ENCODE peak calls at places on chromosomes 11 and 22, in eight cellular contexts. A, Y, I, X, N, W, O and J are unnamed samples. For H3K9me3, the result is how much of the 10 kb centered on the place peaks cover.

GRCh38 chr22:50011447-50012200 is 941 bp downstream of the IL17REL start:
- DNase-seq in W (no peak), I (no peak), X (no peak), Y (peak), A (peak), N (no peak), O (no peak), J (peak)

GRCh38 chr11:44718612-44719390 is 8.0 kb upstream of the TSPAN18 start:
- DNase-seq in X (no peak), O (no peak), I (no peak), A (no peak), N (no peak), Y (no peak), W (no peak), J (no peak)

GRCh38 chr11:35179466-35180135 is 40.6 kb downstream of the CD44 start:
- DNase-seq in I (peak), N (no peak), O (no peak), W (no peak), X (no peak), A (no peak), Y (no peak), J (no peak)

GRCh38 chr11:58575377-58576020 is at the start of gene LPXN:
- DNase-seq in N (peak), Y (no peak), O (no peak), X (no peak), I (peak), A (no peak), W (no peak), J (peak)

GRCh38 chr22:44023404-44024287 is 456 bp upstream of the PARVB start:
- DNase-seq in N (no peak), A (peak), O (no peak), W (no peak), X (peak), Y (peak), I (peak), J (no peak)

GRCh38 chr11:72649215-72649976 is 24.8 kb downstream of the PDE2A start:
- DNase-seq in Y (no peak), I (no peak), X (no peak), W (no peak), A (no peak), O (no peak), N (no peak), J (no peak)

GRCh38 chr22:41517172-41518047 is 26.9 kb downstream of the POLR3H start:
- DNase-seq in W (peak), A (peak), X (peak), Y (peak), I (peak), O (no peak), N (no peak), J (no peak)

GRCh38 chr11:64331569-64332371 is 8.2 kb upstream of the CCDC88B start:
- DNase-seq in O (no peak), X (peak), I (peak), W (no peak), N (peak), Y (peak), A (peak), J (peak)

GRCh38 chr22:31646186-31647019 is 15.6 kb downstream of the PISD start:
- DNase-seq in W (no peak), N (no peak), A (no peak), O (no peak), Y (no peak), I (peak), X (peak), J (no peak)

GRCh38 chr11:75873417-75874148 is 58.6 kb downstream of the UVRAG start:
- DNase-seq in X (no peak), I (no peak), N (no peak), O (no peak), A (no peak), W (no peak), Y (no peak), J (no peak)

GRCh38 chr11:76793391-76793811 is 10.2 kb downstream of the TSKU start:
- DNase-seq in W (peak), Y (no peak), I (no peak), A (peak), O (no peak), X (no peak), N (no peak), J (no peak)

GRCh38 chr11:119683783-119684182 is 45.2 kb downstream of the NECTIN1 start:
- DNase-seq in A (no peak), O (no peak), N (no peak), I (no peak), Y (no peak), W (no peak), X (no peak), J (no peak)

GRCh38 chr11:95897731-95898130 is 26.2 kb downstream of the MTMR2 start:
- DNase-seq in I (peak), Y (no peak), W (no peak), O (no peak), A (no peak), X (no peak), N (no peak), J (no peak)

GRCh38 chr11:19281041-19281440 is 40.3 kb upstream of the E2F8 start:
- DNase-seq in A (peak), X (no peak), Y (no peak), I (no peak), N (peak), W (no peak), O (no peak), J (no peak)

GRCh38 chr11:97140885-97141494 is 751.2 kb downstream of the JRKL start:
- DNase-seq in N (no peak), Y (no peak), O (no peak), I (no peak), A (peak), W (peak), X (no peak), J (no peak)

GRCh38 chr11:84264066-84264465 is 977.9 kb upstream of the CCDC90B start:
- DNase-seq in X (no peak), I (no peak), W (no peak), N (no peak), Y (no peak), O (no peak), A (no peak), J (no peak)

GRCh38 chr11:101553891-101554292 is 29.9 kb downstream of the TRPC6 start:
- DNase-seq in X (no peak), I (peak), N (no peak), O (no peak), Y (no peak), A (no peak), W (no peak), J (no peak)

GRCh38 chr11:103985041-103985440 is 51.4 kb upstream of the DDI1 start:
- DNase-seq in W (no peak), N (no peak), O (no peak), Y (no peak), X (no peak), I (no peak), A (no peak), J (no peak)

DNA sequence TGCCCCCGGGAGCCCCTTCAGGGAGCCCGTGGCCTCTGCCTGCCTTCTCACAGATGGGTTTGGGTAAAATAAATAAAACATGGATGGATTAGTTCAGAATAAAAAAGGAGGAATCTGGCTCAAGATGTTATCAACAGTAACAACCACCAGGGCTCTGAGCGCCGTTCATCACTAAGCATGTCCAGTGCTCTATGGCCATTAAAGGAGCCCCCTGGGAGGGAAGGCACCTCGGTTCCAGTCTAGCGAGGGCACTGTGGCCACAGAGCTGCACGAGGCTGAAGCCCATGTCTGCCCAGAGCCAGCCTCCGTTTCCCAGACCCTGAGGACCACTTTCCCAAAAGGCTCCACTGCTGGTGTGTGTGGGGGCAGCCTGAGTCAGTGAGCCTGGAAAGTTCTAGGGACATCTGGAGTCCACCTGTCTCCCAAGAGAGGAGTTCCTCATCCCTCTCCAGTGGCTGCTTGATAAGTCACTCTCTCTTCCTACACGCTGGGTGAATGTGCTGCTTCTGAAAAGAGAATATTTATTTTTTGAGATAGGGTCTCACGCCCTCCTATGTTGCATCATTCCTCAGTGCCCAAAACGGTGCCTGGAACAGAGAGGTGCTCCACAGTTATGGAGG is 614.6 kb downstream of the TBC1D22A start:
- DNase-seq in X (no peak), A (no peak), Y (no peak), I (no peak), O (no peak), W (no peak), N (no peak), J (no peak)
- H3K9me3 ChIP-seq in X (under half), A (under half), Y (half or more), I (under half), O (under half), W (half or more), N (under half), J (under half)

GRCh38 chr11:134452849-134453177 is 40.8 kb upstream of the B3GAT1 start:
- DNase-seq in N (no peak), X (no peak), W (no peak), I (no peak), O (no peak), A (no peak), Y (no peak), J (no peak)

GRCh38 chr11:134450186-134450585 is 38.1 kb upstream of the B3GAT1 start:
- DNase-seq in N (no peak), X (no peak), Y (no peak), I (no peak), O (no peak), A (no peak), W (no peak), J (no peak)

GRCh38 chr11:134452026-134452848 is 40.2 kb upstream of the B3GAT1 start:
- DNase-seq in X (no peak), O (no peak), N (no peak), W (no peak), Y (no peak), A (no peak), I (no peak), J (no peak)

GRCh38 chr11:134454146-134454690 is 42.2 kb upstream of the B3GAT1 start:
- DNase-seq in N (no peak), O (no peak), X (no peak), Y (no peak), I (no peak), W (no peak), A (no peak), J (no peak)

DNA sequence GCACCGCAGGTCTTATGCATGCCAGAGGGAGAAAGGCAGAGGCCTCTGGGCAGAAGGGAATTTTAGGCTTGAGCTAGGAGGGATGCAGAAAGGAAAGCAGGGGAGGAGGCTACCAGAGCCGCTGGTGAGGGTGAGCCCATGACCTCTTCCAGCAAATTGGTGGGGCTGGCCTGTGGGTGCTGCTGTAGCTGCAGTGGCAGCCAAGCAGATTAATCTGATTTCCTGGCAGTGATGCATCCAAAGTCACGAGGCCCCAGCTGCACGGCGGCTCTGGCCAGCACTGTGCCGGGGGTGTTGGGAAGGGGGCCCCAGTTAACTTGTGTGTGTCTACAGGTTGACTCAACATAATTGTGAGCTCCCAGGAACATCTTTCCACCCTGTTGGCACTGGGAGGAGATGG is 41.4 kb upstream of the B3GAT1 start:
- DNase-seq in Y (no peak), O (no peak), N (no peak), I (no peak), A (no peak), X (no peak), W (no peak), J (no peak)
- H3K9me3 ChIP-seq in Y (under half), O (under half), N (under half), I (under half), A (under half), X (under half), W (under half), J (under half)

GRCh38 chr22:47565607-47566006 is 803.2 kb downstream of the TBC1D22A start:
- DNase-seq in N (no peak), O (no peak), I (no peak), X (peak), A (no peak), W (no peak), Y (no peak), J (no peak)
- H3K9me3 ChIP-seq in N (under half), O (under half), I (under half), X (under half), A (under half), W (half or more), Y (half or more), J (under half)

GRCh38 chr22:47308886-47309285 is 546.4 kb downstream of the TBC1D22A start:
- DNase-seq in Y (no peak), O (no peak), W (no peak), I (no peak), A (no peak), X (no peak), N (no peak), J (no peak)

GRCh38 chr22:47309476-47309875 is 547.0 kb downstream of the TBC1D22A start:
- DNase-seq in N (no peak), O (no peak), X (no peak), A (no peak), W (no peak), I (no peak), Y (no peak), J (no peak)

GRCh38 chr22:47307812-47308211 is 545.4 kb downstream of the TBC1D22A start:
- DNase-seq in X (peak), W (no peak), O (no peak), Y (no peak), I (peak), N (no peak), A (no peak), J (no peak)

GRCh38 chr22:47304854-47305253 is 542.4 kb downstream of the TBC1D22A start:
- DNase-seq in A (no peak), X (peak), O (no peak), W (no peak), N (no peak), Y (no peak), I (no peak), J (no peak)

GRCh38 chr22:47307326-47307725 is 544.9 kb downstream of the TBC1D22A start:
- DNase-seq in I (peak), A (no peak), W (no peak), N (no peak), O (no peak), Y (no peak), X (peak), J (no peak)
- H3K9me3 ChIP-seq in I (under half), A (under half), W (under half), N (under half), O (under half), Y (half or more), X (under half), J (under half)

GRCh38 chr11:89201138-89201537 is 23.5 kb downstream of the TYR start:
- DNase-seq in A (no peak), W (no peak), N (no peak), Y (no peak), I (no peak), X (no peak), O (no peak), J (no peak)

GRCh38 chr11:89205378-89205777 is 27.7 kb downstream of the TYR start:
- DNase-seq in I (no peak), O (no peak), W (no peak), X (no peak), N (no peak), Y (no peak), A (no peak), J (no peak)

DNA sequence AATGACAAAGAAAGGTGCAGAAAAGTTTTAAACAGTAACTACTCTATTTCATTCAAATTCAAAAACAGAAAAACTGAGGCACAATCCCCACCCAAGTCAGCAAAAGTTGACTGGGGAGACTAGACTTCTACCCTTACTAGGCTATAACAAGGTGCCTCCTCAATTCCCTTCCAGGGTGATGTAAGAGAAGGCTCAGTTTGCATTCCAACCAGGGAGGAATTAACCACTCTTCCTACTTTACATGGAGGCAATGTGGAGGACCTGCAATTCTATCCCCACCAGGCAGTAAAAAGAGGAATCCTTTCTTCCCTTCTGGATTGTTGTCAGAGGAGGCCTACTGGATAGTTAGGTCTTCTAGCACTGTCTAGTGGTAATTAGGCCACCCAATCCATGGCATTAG is 26.1 kb downstream of the TYR start:
- DNase-seq in Y (no peak), O (no peak), N (no peak), X (no peak), W (no peak), I (no peak), A (no peak), J (no peak)
- H3K9me3 ChIP-seq in Y (under half), O (under half), N (under half), X (under half), W (under half), I (under half), A (under half), J (under half)

GRCh38 chr11:67410369-67410831 is 5.1 kb upstream of the CARNS1 start:
- DNase-seq in N (no peak), X (no peak), W (no peak), A (no peak), Y (no peak), O (no peak), I (no peak), J (no peak)

GRCh38 chr11:67412495-67413179 is 2.8 kb upstream of the CARNS1 start:
- DNase-seq in X (no peak), O (no peak), N (no peak), W (no peak), Y (no peak), A (no peak), I (no peak), J (no peak)

GRCh38 chr11:67411785-67412152 is 3.7 kb upstream of the CARNS1 start:
- DNase-seq in N (no peak), I (no peak), A (no peak), Y (no peak), X (no peak), O (no peak), W (no peak), J (no peak)

GRCh38 chr11:67409781-67410368 is 5.6 kb upstream of the CARNS1 start:
- DNase-seq in I (no peak), A (no peak), W (no peak), N (no peak), X (no peak), O (no peak), Y (peak), J (no peak)

DNA sequence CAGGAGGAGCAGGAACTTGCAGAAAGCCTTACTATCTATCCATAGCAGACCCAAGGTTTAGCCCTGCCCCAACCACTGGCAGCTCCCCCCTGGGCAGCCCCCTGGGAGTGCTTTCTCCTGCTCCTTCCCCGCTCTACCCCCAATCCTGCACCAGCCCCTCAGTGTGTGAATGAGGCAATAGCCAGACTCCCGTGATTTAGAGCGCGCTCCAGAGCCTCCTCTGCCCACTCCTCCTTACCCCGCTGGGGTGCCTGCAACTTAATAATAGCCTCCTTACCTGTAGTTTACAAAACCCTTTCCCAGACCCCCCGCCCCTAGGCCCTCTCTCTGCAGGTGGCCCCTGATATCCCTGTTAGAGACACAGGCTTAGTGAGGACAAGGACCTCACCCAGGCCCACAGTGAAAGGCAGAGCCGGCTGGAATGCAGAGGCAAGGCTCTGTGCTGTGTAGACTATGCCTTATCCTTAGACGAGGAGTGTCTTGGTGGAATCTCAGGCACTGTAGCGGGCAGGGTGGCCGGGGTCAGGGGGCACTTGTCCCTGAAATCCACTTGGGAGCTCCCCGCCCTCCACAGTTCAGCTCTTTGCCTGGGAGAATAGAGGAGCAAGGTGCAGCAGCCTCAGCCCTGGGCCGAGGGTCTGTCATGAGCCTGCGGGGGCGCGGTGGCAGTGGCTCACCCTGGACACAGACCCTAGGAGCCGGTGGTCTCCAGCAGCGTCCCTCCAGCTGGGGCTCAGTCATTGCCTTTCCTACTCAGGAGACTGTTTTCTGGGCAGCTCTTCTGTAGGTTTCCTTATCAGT is 4.3 kb upstream of the CARNS1 start:
- DNase-seq in A (no peak), W (no peak), X (no peak), Y (no peak), O (no peak), I (no peak), N (no peak), J (no peak)
- H3K9me3 ChIP-seq in A (under half), W (under half), X (under half), Y (under half), O (under half), I (under half), N (under half), J (under half)

DNA sequence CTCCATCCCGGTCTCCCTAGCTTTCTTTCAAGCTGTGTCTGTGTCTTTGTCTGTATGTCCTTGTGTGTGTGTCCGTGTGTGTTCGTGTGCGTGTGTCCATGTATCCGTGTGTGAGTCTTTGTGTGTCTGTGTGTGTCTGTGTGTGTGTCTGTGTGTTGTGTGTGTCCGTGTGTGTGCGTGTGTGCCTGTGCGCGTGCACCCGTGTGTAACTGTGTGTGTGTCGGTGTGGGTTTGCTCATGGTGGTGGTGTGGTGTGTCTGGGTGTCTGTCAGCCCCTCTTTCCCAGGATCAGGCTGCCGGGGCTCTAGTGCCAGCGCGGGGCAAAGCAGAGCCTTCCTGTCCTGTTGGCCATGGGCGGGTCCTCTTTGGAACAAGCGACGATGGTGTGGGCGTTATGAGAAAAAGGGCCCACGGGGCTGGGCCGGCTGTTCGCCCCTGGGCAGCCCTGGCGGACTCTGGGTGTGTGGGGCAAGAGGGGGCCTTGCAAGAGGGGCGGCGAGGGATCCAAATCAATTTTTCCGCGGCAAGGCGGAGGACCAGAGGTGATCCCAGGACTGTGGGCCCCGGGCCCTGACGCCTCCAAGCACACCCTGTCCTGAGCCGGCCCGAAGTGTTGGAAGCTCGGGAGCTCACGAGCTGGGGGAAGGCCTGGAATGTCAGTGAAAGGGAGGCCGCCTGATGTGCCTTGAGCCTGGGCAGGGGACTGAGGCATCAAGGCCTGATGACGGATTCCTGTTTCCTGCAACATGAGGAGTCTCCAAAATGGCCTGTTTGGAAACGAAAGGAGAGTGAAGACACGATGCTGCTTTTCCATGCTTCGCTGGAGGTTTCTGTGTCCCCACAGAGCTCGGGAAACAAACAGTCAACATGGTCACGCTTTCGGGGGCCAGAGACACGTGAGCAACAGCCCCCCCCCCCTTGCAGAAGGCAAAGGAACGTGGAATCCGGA is 3929.2 kb upstream of the OR11H1 start:
- DNase-seq in A (no peak), I (no peak), N (no peak), W (no peak), Y (no peak), O (no peak), X (no peak), J (no peak)
- H3K9me3 ChIP-seq in A (half or more), I (under half), N (under half), W (under half), Y (half or more), O (half or more), X (under half), J (under half)

GRCh38 chr11:70715636-70716035 is 317.3 kb downstream of the CTTN start:
- DNase-seq in Y (no peak), O (no peak), W (no peak), N (no peak), A (no peak), X (no peak), I (no peak), J (no peak)
- H3K9me3 ChIP-seq in Y (under half), O (under half), W (under half), N (under half), A (under half), X (half or more), I (under half), J (under half)